ENCODE peak calls at places on chromosomes 1 and 21, in seven cellular contexts. One of them, this sample, is unnamed. For H3K4me1, the result is how much of the 10 kb centered on the place peaks cover.

GRCh38 chr1:199688774-199689173 is 338.7 kb upstream of the NR5A2 start:
- ATAC-seq in foreskin keratinocyte: no peak
- ATAC-seq in heart left ventricle: no peak
- ATAC-seq in A549: no peak
- ATAC-seq in psoas muscle: no peak
- ATAC-seq in GM12878: no peak
- ATAC-seq in upper lobe of left lung: no peak
- ATAC-seq in this sample: no peak

GRCh38 chr1:209318302-209319056 is 265.0 kb upstream of the CAMK1G start:
- ATAC-seq in upper lobe of left lung: no peak
- ATAC-seq in psoas muscle: no peak
- ATAC-seq in A549: no peak
- ATAC-seq in foreskin keratinocyte: peak
- ATAC-seq in heart left ventricle: no peak
- ATAC-seq in GM12878: no peak
- ATAC-seq in this sample: no peak

GRCh38 chr21:39452965-39453332 is 1.2 kb downstream of the SH3BGR start:
- ATAC-seq in psoas muscle: peak
- ATAC-seq in A549: no peak
- ATAC-seq in GM12878: peak
- ATAC-seq in upper lobe of left lung: no peak
- ATAC-seq in foreskin keratinocyte: no peak
- ATAC-seq in heart left ventricle: peak
- ATAC-seq in this sample: no peak

GRCh38 chr1:213103377-213104306 is 52.6 kb downstream of the RPS6KC1 start:
- ATAC-seq in upper lobe of left lung: no peak
- ATAC-seq in foreskin keratinocyte: no peak
- ATAC-seq in heart left ventricle: no peak
- ATAC-seq in psoas muscle: no peak
- ATAC-seq in GM12878: peak
- ATAC-seq in A549: no peak
- ATAC-seq in this sample: no peak

GRCh38 chr1:42439940-42440339 is 15.9 kb downstream of the ZMYND12 start:
- ATAC-seq in psoas muscle: no peak
- ATAC-seq in GM12878: no peak
- ATAC-seq in foreskin keratinocyte: peak
- ATAC-seq in upper lobe of left lung: peak
- ATAC-seq in A549: peak
- ATAC-seq in heart left ventricle: no peak
- ATAC-seq in this sample: no peak

GRCh38 chr21:17796037-17796403 is 23.1 kb downstream of the C21orf91 start:
- ATAC-seq in upper lobe of left lung: no peak
- ATAC-seq in heart left ventricle: no peak
- ATAC-seq in psoas muscle: no peak
- ATAC-seq in A549: no peak
- ATAC-seq in foreskin keratinocyte: no peak
- ATAC-seq in GM12878: peak
- ATAC-seq in this sample: no peak

GRCh38 chr21:17387030-17387617 is 125.7 kb upstream of the CXADR start:
- ATAC-seq in heart left ventricle: peak
- ATAC-seq in psoas muscle: peak
- ATAC-seq in GM12878: peak
- ATAC-seq in upper lobe of left lung: peak
- ATAC-seq in A549: peak
- ATAC-seq in foreskin keratinocyte: peak
- ATAC-seq in this sample: no peak

GRCh38 chr1:247077768-247078314 is 770 bp downstream of the ZNF670 start:
- ATAC-seq in upper lobe of left lung: no peak
- ATAC-seq in foreskin keratinocyte: no peak
- ATAC-seq in A549: peak
- ATAC-seq in GM12878: peak
- ATAC-seq in psoas muscle: no peak
- ATAC-seq in heart left ventricle: no peak
- ATAC-seq in this sample: no peak

GRCh38 chr1:12650001-12650421 is 6.1 kb downstream of the AADACL4 start:
- ATAC-seq in A549: no peak
- ATAC-seq in psoas muscle: no peak
- ATAC-seq in heart left ventricle: no peak
- ATAC-seq in GM12878: no peak
- ATAC-seq in upper lobe of left lung: no peak
- ATAC-seq in foreskin keratinocyte: no peak
- ATAC-seq in this sample: no peak

GRCh38 chr1:26900815-26901511 is 696 bp upstream of the GPATCH3 start:
- ATAC-seq in psoas muscle: peak
- ATAC-seq in A549: no peak
- ATAC-seq in upper lobe of left lung: no peak
- ATAC-seq in heart left ventricle: no peak
- ATAC-seq in foreskin keratinocyte: no peak
- ATAC-seq in GM12878: no peak
- ATAC-seq in this sample: no peak

GRCh38 chr1:231806623-231807470 is 180.3 kb downstream of the DISC1 start:
- ATAC-seq in A549: peak
- ATAC-seq in foreskin keratinocyte: peak
- ATAC-seq in psoas muscle: peak
- ATAC-seq in upper lobe of left lung: peak
- ATAC-seq in heart left ventricle: peak
- ATAC-seq in GM12878: peak
- ATAC-seq in this sample: peak

GRCh38 chr1:21926065-21926464 is 11.0 kb downstream of the HSPG2 start:
- ATAC-seq in psoas muscle: no peak
- ATAC-seq in foreskin keratinocyte: no peak
- ATAC-seq in heart left ventricle: no peak
- ATAC-seq in upper lobe of left lung: no peak
- ATAC-seq in GM12878: no peak
- ATAC-seq in A549: no peak
- ATAC-seq in this sample: no peak

GRCh38 chr1:21925334-21925940 is 11.7 kb downstream of the HSPG2 start:
- ATAC-seq in foreskin keratinocyte: no peak
- ATAC-seq in GM12878: no peak
- ATAC-seq in upper lobe of left lung: no peak
- ATAC-seq in A549: no peak
- ATAC-seq in psoas muscle: no peak
- ATAC-seq in heart left ventricle: no peak
- ATAC-seq in this sample: no peak

GRCh38 chr1:21926814-21927530 is 10.1 kb downstream of the HSPG2 start:
- ATAC-seq in upper lobe of left lung: no peak
- ATAC-seq in heart left ventricle: peak
- ATAC-seq in GM12878: no peak
- ATAC-seq in foreskin keratinocyte: no peak
- ATAC-seq in A549: peak
- ATAC-seq in psoas muscle: peak
- ATAC-seq in this sample: peak

GRCh38 chr1:21929951-21930615 is 7.0 kb downstream of the HSPG2 start:
- ATAC-seq in foreskin keratinocyte: no peak
- ATAC-seq in GM12878: no peak
- ATAC-seq in psoas muscle: no peak
- ATAC-seq in upper lobe of left lung: no peak
- ATAC-seq in A549: no peak
- ATAC-seq in heart left ventricle: peak
- ATAC-seq in this sample: no peak

DNA sequence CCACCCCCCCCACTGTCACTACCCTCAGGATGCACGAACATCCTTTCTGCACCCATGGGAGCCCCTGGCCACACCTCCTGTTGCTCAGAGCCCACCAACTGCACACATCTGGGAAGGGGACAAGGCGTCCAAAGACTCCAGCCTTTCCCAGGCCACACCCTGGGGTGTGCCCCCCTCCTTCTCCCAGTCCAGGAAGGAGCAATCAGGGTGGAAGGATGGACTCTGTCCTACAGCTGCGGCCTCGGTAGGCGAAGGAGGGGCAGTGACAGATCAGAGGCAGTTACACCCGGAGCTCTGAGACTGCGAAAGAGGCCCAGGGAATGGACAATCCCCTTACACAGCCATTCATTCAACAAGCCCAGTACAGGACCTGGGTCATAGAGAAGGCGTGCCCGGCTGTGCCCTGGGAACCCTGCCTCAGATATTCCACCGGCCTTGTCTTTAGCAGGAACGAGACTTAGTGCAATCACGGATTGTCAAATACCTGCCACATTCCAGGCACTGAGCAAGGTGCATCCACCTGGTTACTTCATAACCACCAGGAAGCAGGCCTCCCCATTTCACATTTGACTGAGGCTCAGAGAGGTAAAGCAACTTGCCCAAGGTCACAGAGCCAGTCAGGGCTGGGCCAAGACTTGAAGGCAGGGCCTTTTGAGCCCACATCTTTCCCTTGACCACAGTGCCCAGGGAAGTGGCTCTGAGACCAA is 9.4 kb downstream of the HSPG2 start:
- ATAC-seq in A549: peak
- ATAC-seq in GM12878: no peak
- ATAC-seq in upper lobe of left lung: peak
- ATAC-seq in heart left ventricle: peak
- ATAC-seq in foreskin keratinocyte: no peak
- ATAC-seq in psoas muscle: peak
- ATAC-seq in this sample: peak
- H3K4me1 ChIP-seq in A549: half or more
- H3K4me1 ChIP-seq in GM12878: under half
- H3K4me1 ChIP-seq in upper lobe of left lung: half or more
- H3K4me1 ChIP-seq in heart left ventricle: half or more
- H3K4me1 ChIP-seq in foreskin keratinocyte: under half
- H3K4me1 ChIP-seq in psoas muscle: half or more
- H3K4me1 ChIP-seq in this sample: half or more

GRCh38 chr1:167650266-167651160 is 20.5 kb downstream of the RCSD1 start:
- ATAC-seq in foreskin keratinocyte: no peak
- ATAC-seq in GM12878: peak
- ATAC-seq in psoas muscle: peak
- ATAC-seq in heart left ventricle: peak
- ATAC-seq in upper lobe of left lung: no peak
- ATAC-seq in A549: no peak
- ATAC-seq in this sample: peak
- H3K4me1 ChIP-seq in foreskin keratinocyte: under half
- H3K4me1 ChIP-seq in GM12878: under half
- H3K4me1 ChIP-seq in psoas muscle: half or more
- H3K4me1 ChIP-seq in heart left ventricle: half or more
- H3K4me1 ChIP-seq in upper lobe of left lung: under half
- H3K4me1 ChIP-seq in A549: under half
- H3K4me1 ChIP-seq in this sample: half or more

DNA sequence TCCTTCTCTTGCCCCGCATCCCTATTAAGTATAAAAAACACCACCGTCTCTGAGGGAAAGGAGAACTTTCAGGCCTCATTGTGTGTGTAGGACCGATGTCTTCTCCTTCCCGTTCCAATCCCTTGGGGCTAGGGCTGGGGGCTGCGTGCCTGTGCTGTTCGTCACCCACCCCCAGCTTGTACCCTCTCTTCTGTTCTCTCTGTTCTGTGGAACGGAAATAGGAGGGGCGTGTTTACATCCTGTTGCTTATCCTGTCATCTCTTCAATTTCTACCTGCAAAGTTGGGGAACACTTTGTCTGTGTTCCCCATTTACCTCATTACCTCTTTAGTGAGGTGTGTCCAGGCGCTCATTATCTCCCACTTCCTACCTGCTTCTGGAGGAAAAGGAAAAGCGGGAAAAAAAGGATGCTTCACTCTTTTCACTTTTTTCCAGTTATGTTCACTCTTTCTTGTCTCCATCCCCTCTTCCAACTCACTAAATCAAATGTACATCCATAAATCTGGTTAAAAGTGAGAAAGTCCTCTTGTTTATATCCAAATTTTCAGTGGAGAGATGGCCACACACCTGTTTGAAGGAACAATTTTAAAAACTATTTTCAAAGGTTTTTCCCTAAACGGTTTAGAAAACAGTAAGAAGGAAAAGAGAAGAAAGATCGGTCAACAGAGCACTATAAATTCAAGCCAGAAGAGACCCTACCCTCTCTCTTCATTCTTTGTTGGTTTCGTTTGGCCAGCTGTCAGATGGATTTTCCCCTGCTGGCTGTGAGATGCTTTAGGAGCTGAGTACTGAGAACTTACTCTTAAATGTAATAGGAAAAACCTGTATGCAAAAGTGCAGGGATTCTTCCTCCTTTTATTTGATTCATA is 1.0 kb upstream of the TXNIP start:
- ATAC-seq in A549: no peak
- ATAC-seq in foreskin keratinocyte: no peak
- ATAC-seq in psoas muscle: peak
- ATAC-seq in GM12878: peak
- ATAC-seq in upper lobe of left lung: peak
- ATAC-seq in heart left ventricle: peak
- ATAC-seq in this sample: peak
- H3K4me1 ChIP-seq in A549: under half
- H3K4me1 ChIP-seq in foreskin keratinocyte: under half
- H3K4me1 ChIP-seq in psoas muscle: under half
- H3K4me1 ChIP-seq in GM12878: under half
- H3K4me1 ChIP-seq in upper lobe of left lung: under half
- H3K4me1 ChIP-seq in heart left ventricle: under half
- H3K4me1 ChIP-seq in this sample: under half

GRCh38 chr1:32765561-32766327 is 51.4 kb downstream of the YARS1 start:
- ATAC-seq in psoas muscle: no peak
- ATAC-seq in A549: no peak
- ATAC-seq in GM12878: no peak
- ATAC-seq in heart left ventricle: no peak
- ATAC-seq in foreskin keratinocyte: no peak
- ATAC-seq in upper lobe of left lung: no peak
- ATAC-seq in this sample: no peak

GRCh38 chr1:32767156-32767555 is 50.0 kb downstream of the YARS1 start:
- ATAC-seq in psoas muscle: no peak
- ATAC-seq in GM12878: no peak
- ATAC-seq in A549: no peak
- ATAC-seq in foreskin keratinocyte: no peak
- ATAC-seq in heart left ventricle: no peak
- ATAC-seq in upper lobe of left lung: no peak
- ATAC-seq in this sample: no peak

GRCh38 chr1:32766328-32766972 is 50.7 kb downstream of the YARS1 start:
- ATAC-seq in GM12878: no peak
- ATAC-seq in A549: no peak
- ATAC-seq in heart left ventricle: no peak
- ATAC-seq in foreskin keratinocyte: no peak
- ATAC-seq in upper lobe of left lung: no peak
- ATAC-seq in psoas muscle: no peak
- ATAC-seq in this sample: no peak

GRCh38 chr1:32763221-32763620 is 53.9 kb downstream of the YARS1 start:
- ATAC-seq in A549: no peak
- ATAC-seq in GM12878: no peak
- ATAC-seq in psoas muscle: no peak
- ATAC-seq in foreskin keratinocyte: no peak
- ATAC-seq in upper lobe of left lung: no peak
- ATAC-seq in heart left ventricle: no peak
- ATAC-seq in this sample: no peak

DNA sequence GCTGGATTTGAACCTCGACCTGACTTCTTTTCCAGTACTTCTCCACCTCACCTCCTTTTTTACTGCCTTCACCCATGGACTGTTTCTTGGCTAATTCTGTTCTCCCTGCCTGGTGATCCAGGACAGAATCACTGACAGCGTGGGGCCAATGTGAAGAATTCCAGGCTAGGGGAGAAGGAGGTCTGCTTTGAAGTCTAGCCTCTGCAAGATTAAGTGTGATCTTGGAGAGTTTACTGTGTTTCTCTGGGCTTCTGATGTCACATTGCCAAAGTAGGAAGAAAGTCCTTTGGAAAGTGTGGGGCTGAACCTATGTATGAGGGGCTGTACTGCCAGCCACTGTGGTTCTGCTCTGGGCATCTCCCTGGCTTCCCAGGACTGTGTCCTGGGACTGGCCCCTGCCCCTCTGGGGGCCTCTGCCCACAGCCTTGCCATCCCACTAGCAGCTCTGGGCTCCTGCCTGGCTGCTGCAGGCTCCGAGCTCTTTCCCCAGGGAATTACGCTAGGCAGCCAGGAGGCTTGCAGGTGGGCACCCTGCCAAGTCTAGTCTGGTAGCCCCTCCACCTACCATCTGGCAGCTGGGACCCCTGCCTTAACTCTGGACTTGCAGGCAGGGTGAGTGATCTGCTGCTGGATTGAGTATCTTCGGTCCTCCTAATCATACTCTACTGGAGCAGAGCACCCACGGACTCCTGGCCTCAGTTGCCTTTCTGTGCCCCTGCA is 52.2 kb downstream of the YARS1 start:
- ATAC-seq in GM12878: no peak
- ATAC-seq in foreskin keratinocyte: no peak
- ATAC-seq in A549: no peak
- ATAC-seq in heart left ventricle: no peak
- ATAC-seq in upper lobe of left lung: no peak
- ATAC-seq in psoas muscle: no peak
- ATAC-seq in this sample: no peak
- H3K4me1 ChIP-seq in GM12878: under half
- H3K4me1 ChIP-seq in foreskin keratinocyte: under half
- H3K4me1 ChIP-seq in A549: half or more
- H3K4me1 ChIP-seq in heart left ventricle: under half
- H3K4me1 ChIP-seq in upper lobe of left lung: under half
- H3K4me1 ChIP-seq in psoas muscle: under half
- H3K4me1 ChIP-seq in this sample: under half

This sample was measured in gastroesophageal sphincter.